ENCODE peak calls at places on chromosomes 7 and 10, in nine cellular contexts. I is A549, D is adipocyte, A is lower lobe of right lung, J is kidney, M is heart left ventricle, P is AG10803, E is neural progenitor cell, Q is upper lobe of left lung. Y is an unnamed sample.

GRCh38 chr10:133262696-133263095 is 14.0 kb downstream of the ADAM8 start:
- DNase-seq in I (no peak), D (no peak), A (no peak), J (peak; percentile 79), M (no peak), P (no peak), E (no peak), Q (peak; percentile 58), Y (no peak)

GRCh38 chr10:52318822-52319464 is 4.9 kb downstream of the DKK1 start:
- DNase-seq in I (peak; percentile 94), D (peak; percentile 90), A (no peak), J (no peak), M (no peak), P (peak; percentile 95), E (no peak), Q (no peak), Y (no peak)

GRCh38 chr10:44908071-44908709 is 2.9 kb upstream of the TMEM72 start:
- DNase-seq in I (no peak), D (peak; percentile 92), A (no peak), J (no peak), M (no peak), P (peak; percentile 2), E (peak; percentile 52), Q (no peak), Y (no peak)

GRCh38 chr7:24284699-24285506 is 913 bp downstream of the NPY start:
- DNase-seq in I (peak; percentile 11), D (no peak), A (no peak), J (no peak), M (no peak), P (no peak), E (peak; percentile 71), Q (peak; percentile 72), Y (no peak)

GRCh38 chr7:20329389-20330175 is 1.1 kb upstream of the ITGB8 start:
- DNase-seq in I (peak; percentile 82), D (peak; percentile 79), A (peak; percentile 75), J (peak; percentile 88), M (peak; percentile 59), P (peak; percentile 73), E (peak; percentile 82), Q (peak; percentile 82), Y (no peak)

GRCh38 chr10:109866168-109866994 is 56.9 kb downstream of the XPNPEP1 start:
- DNase-seq in I (peak; percentile 21), D (peak; percentile 27), A (no peak), J (no peak), M (peak; percentile 65), P (no peak), E (peak; percentile 60), Q (no peak), Y (no peak)

GRCh38 chr7:150406311-150406564 is 27.1 kb downstream of the ZNF775 start:
- DNase-seq in I (no peak), D (no peak), A (no peak), J (no peak), M (no peak), P (no peak), E (no peak), Q (no peak), Y (peak; percentile 26)

GRCh38 chr10:44316187-44316921 is 68.5 kb downstream of the CXCL12 start:
- DNase-seq in I (peak; percentile 23), D (no peak), A (no peak), J (no peak), M (no peak), P (no peak), E (peak; percentile 16), Q (peak; percentile 23), Y (peak; percentile 49)

GRCh38 chr10:123993534-123994416 is 99.6 kb downstream of the CHST15 start:
- DNase-seq in I (no peak), D (no peak), A (no peak), J (no peak), M (no peak), P (no peak), E (no peak), Q (no peak), Y (no peak)

GRCh38 chr10:131708225-131708624 is 192.6 kb upstream of the PPP2R2D start:
- DNase-seq in I (no peak), D (no peak), A (no peak), J (no peak), M (no peak), P (no peak), E (no peak), Q (no peak), Y (no peak)

GRCh38 chr7:37915438-37915837 is 1.2 kb downstream of the SFRP4 start:
- DNase-seq in I (no peak), D (no peak), A (no peak), J (no peak), M (peak; percentile 39), P (no peak), E (no peak), Q (no peak), Y (no peak)

GRCh38 chr7:101687791-101688182 is 58.7 kb upstream of the MYL10 start:
- DNase-seq in I (no peak), D (no peak), A (no peak), J (no peak), M (no peak), P (no peak), E (no peak), Q (no peak), Y (no peak)
- H3K4me3 ChIP-seq in I (peak overlapping the region; percentile 34), D (no peak overlapping the region), A (no peak overlapping the region), J (no peak overlapping the region), M (no peak overlapping the region), P (no peak overlapping the region), E (no peak overlapping the region), Q (no peak overlapping the region), Y (no peak overlapping the region)

GRCh38 chr10:60138026-60138425 is 231.7 kb upstream of the CCDC6 start:
- DNase-seq in I (no peak), D (no peak), A (no peak), J (no peak), M (no peak), P (no peak), E (no peak), Q (no peak), Y (no peak)
- H3K4me3 ChIP-seq in I (no peak overlapping the region), D (no peak overlapping the region), A (no peak overlapping the region), J (peak overlapping the region; percentile 45), M (no peak overlapping the region), P (no peak overlapping the region), E (peak overlapping the region; percentile 75), Q (no peak overlapping the region), Y (no peak overlapping the region)

GRCh38 chr7:5354460-5355279 is 69.0 kb downstream of the TNRC18 start:
- DNase-seq in I (no peak), D (peak; percentile 17), A (no peak), J (peak; percentile 84), M (peak; percentile 85), P (peak; percentile 64), E (no peak), Q (no peak), Y (no peak)
- H3K4me3 ChIP-seq in I (no peak overlapping the region), D (peak overlapping the region; percentile 56), A (no peak overlapping the region), J (no peak overlapping the region), M (peak overlapping the region; percentile 16), P (no peak overlapping the region), E (no peak overlapping the region), Q (no peak overlapping the region), Y (no peak overlapping the region)

GRCh38 chr7:2645274-2645868 is 13.6 kb downstream of the TTYH3 start:
- DNase-seq in I (no peak), D (no peak), A (no peak), J (no peak), M (no peak), P (peak; percentile 40), E (no peak), Q (peak; percentile 59), Y (peak; percentile 18)
- H3K4me3 ChIP-seq in I (no peak overlapping the region), D (no peak overlapping the region), A (no peak overlapping the region), J (no peak overlapping the region), M (no peak overlapping the region), P (no peak overlapping the region), E (no peak overlapping the region), Q (no peak overlapping the region), Y (peak overlapping the region; percentile 53)

DNA sequence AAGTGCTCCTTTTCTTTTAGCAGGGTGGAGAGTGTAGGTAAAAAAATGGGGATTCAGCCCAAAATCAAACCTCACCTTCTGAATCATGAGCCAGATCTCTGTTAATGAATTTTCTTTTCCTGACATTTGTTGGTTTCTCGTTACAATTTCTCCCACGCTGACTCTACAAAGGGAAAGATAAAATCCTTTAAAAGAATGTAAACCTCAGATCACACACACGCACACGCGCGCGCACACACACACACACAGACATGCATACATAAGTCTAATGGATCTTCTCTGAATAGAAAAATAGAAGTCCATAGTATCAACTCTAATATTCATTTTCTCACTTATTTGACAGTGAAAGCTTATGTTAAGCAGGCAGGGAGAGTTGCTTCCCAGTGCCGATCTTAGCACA is 1.5 kb downstream of the ETV1 start:
- DNase-seq in I (no peak), D (peak; percentile 31), A (no peak), J (no peak), M (peak; percentile 29), P (peak; percentile 64), E (peak; percentile 38), Q (no peak), Y (no peak)
- H3K4me3 ChIP-seq in I (no peak overlapping the region), D (peak overlapping the region; percentile 93), A (peak overlapping the region; percentile 65), J (no peak overlapping the region), M (peak overlapping the region; percentile 72), P (peak overlapping the region; percentile 82), E (peak overlapping the region; percentile 81), Q (peak overlapping the region; percentile 57), Y (no peak overlapping the region)

DNA sequence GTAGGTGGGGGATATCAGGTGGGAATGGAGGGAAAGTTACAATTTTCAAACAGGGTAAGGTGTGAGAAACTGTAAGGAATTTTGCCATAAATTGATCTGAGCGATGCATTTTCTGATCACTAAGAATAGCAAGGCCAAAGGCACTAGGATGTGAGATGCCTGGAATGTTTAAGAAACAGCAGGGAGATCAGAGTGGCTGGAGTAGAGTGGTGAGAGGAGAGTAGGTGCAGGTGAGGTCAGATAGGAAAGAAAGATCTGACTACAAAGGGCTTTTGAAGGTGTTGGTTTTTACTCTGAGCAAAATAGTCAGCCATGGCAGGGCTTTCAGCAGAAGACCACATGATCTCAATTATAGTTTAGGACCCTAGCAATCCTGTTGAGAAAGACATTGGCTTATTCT is 55.0 kb downstream of the HDAC9 start:
- DNase-seq in I (no peak), D (no peak), A (no peak), J (no peak), M (no peak), P (no peak), E (no peak), Q (no peak), Y (no peak)
- H3K4me3 ChIP-seq in I (no peak overlapping the region), D (no peak overlapping the region), A (no peak overlapping the region), J (no peak overlapping the region), M (no peak overlapping the region), P (no peak overlapping the region), E (no peak overlapping the region), Q (no peak overlapping the region), Y (no peak overlapping the region)

GRCh38 chr7:70502117-70502516 is 629.8 kb upstream of the GALNT17 start:
- DNase-seq in I (no peak), D (no peak), A (no peak), J (no peak), M (no peak), P (no peak), E (no peak), Q (no peak), Y (no peak)

GRCh38 chr7:70504254-70504653 is 627.7 kb upstream of the GALNT17 start:
- DNase-seq in I (no peak), D (no peak), A (no peak), J (no peak), M (no peak), P (no peak), E (no peak), Q (no peak), Y (no peak)

GRCh38 chr7:70505886-70506285 is 626.1 kb upstream of the GALNT17 start:
- DNase-seq in I (no peak), D (no peak), A (no peak), J (no peak), M (no peak), P (no peak), E (no peak), Q (no peak), Y (no peak)

GRCh38 chr7:70506463-70506862 is 625.5 kb upstream of the GALNT17 start:
- DNase-seq in I (no peak), D (no peak), A (no peak), J (no peak), M (no peak), P (no peak), E (peak; percentile 58), Q (no peak), Y (no peak)

GRCh38 chr7:70505468-70505867 is 626.5 kb upstream of the GALNT17 start:
- DNase-seq in I (no peak), D (no peak), A (no peak), J (no peak), M (no peak), P (no peak), E (no peak), Q (no peak), Y (no peak)
- H3K4me3 ChIP-seq in I (no peak overlapping the region), D (no peak overlapping the region), A (no peak overlapping the region), J (no peak overlapping the region), M (no peak overlapping the region), P (no peak overlapping the region), E (no peak overlapping the region), Q (no peak overlapping the region), Y (no peak overlapping the region)